ENCODE peak calls at places on chromosomes 5 and 9, in five cellular contexts. One of them, this sample, is unnamed.

GRCh38 chr9:93642961-93643360 is 66.6 kb downstream of the PHF2 start:
- DNase-seq in GM23338: no peak
- DNase-seq in A549: no peak
- DNase-seq in HCT116: no peak
- DNase-seq in Panc1: no peak
- DNase-seq in this sample: no peak

GRCh38 chr5:111865356-111865755 is 108.4 kb upstream of the NREP start:
- DNase-seq in GM23338: no peak
- DNase-seq in A549: no peak
- DNase-seq in HCT116: no peak
- DNase-seq in Panc1: no peak
- DNase-seq in this sample: no peak

GRCh38 chr5:118791986-118792734 is 196.2 kb downstream of the DTWD2 start:
- DNase-seq in GM23338: peak
- DNase-seq in A549: peak
- DNase-seq in HCT116: peak
- DNase-seq in Panc1: peak
- DNase-seq in this sample: peak

GRCh38 chr5:164562271-164562856 is 1056.9 kb downstream of the MAT2B start:
- DNase-seq in GM23338: no peak
- DNase-seq in A549: no peak
- DNase-seq in HCT116: no peak
- DNase-seq in Panc1: no peak
- DNase-seq in this sample: no peak

GRCh38 chr5:54171645-54172384 is 138.6 kb downstream of the ARL15 start:
- DNase-seq in GM23338: no peak
- DNase-seq in A549: no peak
- DNase-seq in HCT116: no peak
- DNase-seq in Panc1: no peak
- DNase-seq in this sample: no peak

GRCh38 chr5:14202462-14202861 is 59.3 kb downstream of the TRIO start:
- DNase-seq in GM23338: no peak
- DNase-seq in A549: no peak
- DNase-seq in HCT116: no peak
- DNase-seq in Panc1: no peak
- DNase-seq in this sample: peak

GRCh38 chr9:17783227-17783626 is 204.4 kb downstream of the SH3GL2 start:
- DNase-seq in GM23338: no peak
- DNase-seq in A549: no peak
- DNase-seq in HCT116: no peak
- DNase-seq in Panc1: no peak
- DNase-seq in this sample: no peak

GRCh38 chr9:80932181-80932580 is 757.2 kb downstream of the TLE1 start:
- DNase-seq in GM23338: no peak
- DNase-seq in A549: no peak
- DNase-seq in HCT116: no peak
- DNase-seq in Panc1: no peak
- DNase-seq in this sample: no peak

GRCh38 chr5:35242695-35243258 is 12.5 kb upstream of the PRLR start:
- DNase-seq in GM23338: no peak
- DNase-seq in A549: no peak
- DNase-seq in HCT116: no peak
- DNase-seq in Panc1: no peak
- DNase-seq in this sample: no peak

GRCh38 chr5:139696894-139697658 is 48.9 kb downstream of the CXXC5 start:
- DNase-seq in GM23338: peak
- DNase-seq in A549: no peak
- DNase-seq in HCT116: no peak
- DNase-seq in Panc1: no peak
- DNase-seq in this sample: no peak

GRCh38 chr9:77170991-77171699 is 6.2 kb upstream of the VPS13A start:
- DNase-seq in GM23338: no peak
- DNase-seq in A549: no peak
- DNase-seq in HCT116: no peak
- DNase-seq in Panc1: no peak
- DNase-seq in this sample: no peak

GRCh38 chr5:41925555-41925946 is 470 bp downstream of the FBXO4 start:
- DNase-seq in GM23338: no peak
- DNase-seq in A549: peak
- DNase-seq in HCT116: no peak
- DNase-seq in Panc1: no peak
- DNase-seq in this sample: peak
- H3K27ac ChIP-seq in GM23338: no peak
- H3K27ac ChIP-seq in A549: peak
- H3K27ac ChIP-seq in HCT116: peak
- H3K27ac ChIP-seq in Panc1: peak
- H3K27ac ChIP-seq in this sample: peak

GRCh38 chr5:10736808-10737207 is 24.2 kb downstream of the DAP start:
- DNase-seq in GM23338: no peak
- DNase-seq in A549: no peak
- DNase-seq in HCT116: no peak
- DNase-seq in Panc1: no peak
- DNase-seq in this sample: no peak

GRCh38 chr5:10736354-10736753 is 24.7 kb downstream of the DAP start:
- DNase-seq in GM23338: no peak
- DNase-seq in A549: no peak
- DNase-seq in HCT116: no peak
- DNase-seq in Panc1: no peak
- DNase-seq in this sample: no peak

GRCh38 chr5:10734832-10735231 is 26.2 kb downstream of the DAP start:
- DNase-seq in GM23338: no peak
- DNase-seq in A549: no peak
- DNase-seq in HCT116: no peak
- DNase-seq in Panc1: no peak
- DNase-seq in this sample: no peak

GRCh38 chr5:10734050-10734709 is 26.9 kb downstream of the DAP start:
- DNase-seq in GM23338: no peak
- DNase-seq in A549: no peak
- DNase-seq in HCT116: no peak
- DNase-seq in Panc1: no peak
- DNase-seq in this sample: no peak

DNA sequence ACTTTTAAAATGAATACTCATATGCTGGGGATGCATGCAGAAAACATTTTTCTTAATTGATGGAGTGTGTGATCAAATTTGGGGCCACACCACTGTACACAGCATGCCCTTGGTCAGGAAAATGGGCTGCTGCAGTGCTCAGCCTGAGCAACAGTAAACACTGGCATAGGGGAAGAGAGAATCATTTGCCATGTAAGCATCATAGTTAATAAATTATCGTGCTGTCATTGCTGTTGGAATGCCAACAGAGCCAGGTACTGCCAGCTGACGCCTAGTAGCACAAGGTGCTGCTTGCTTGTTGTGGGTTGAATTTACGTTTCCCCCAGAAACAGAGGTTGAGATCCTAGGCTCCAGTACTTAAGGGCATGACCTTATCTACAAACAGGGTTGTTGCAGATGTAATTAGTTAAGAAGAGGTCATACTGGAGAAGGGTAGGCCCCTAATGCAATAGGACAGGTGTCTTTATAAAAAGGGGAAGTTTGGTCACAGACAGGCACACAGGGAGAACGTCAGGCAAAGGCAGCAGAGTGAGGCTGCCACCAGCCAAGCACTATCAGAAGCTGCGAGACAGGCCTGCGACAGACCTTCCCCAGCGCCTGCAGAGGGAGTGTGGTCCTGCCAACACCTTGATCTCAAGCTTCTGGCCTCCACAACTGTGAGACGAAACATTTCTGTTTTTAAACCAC is 25.3 kb downstream of the DAP start:
- DNase-seq in GM23338: no peak
- DNase-seq in A549: no peak
- DNase-seq in HCT116: no peak
- DNase-seq in Panc1: no peak
- DNase-seq in this sample: peak
- TF ChIP-seq REST in GM23338: no peak
- TF ChIP-seq REST in A549: no peak
- TF ChIP-seq REST in HCT116: no peak
- TF ChIP-seq REST in Panc1: no peak
- TF ChIP-seq REST in this sample: no peak

GRCh38 chr9:99006979-99007378 is 63.3 kb downstream of the COL15A1 start:
- DNase-seq in GM23338: no peak
- DNase-seq in A549: no peak
- DNase-seq in HCT116: no peak
- DNase-seq in Panc1: no peak
- DNase-seq in this sample: no peak
- H3K27ac ChIP-seq in GM23338: no peak
- H3K27ac ChIP-seq in A549: no peak
- H3K27ac ChIP-seq in HCT116: no peak
- H3K27ac ChIP-seq in Panc1: no peak
- H3K27ac ChIP-seq in this sample: no peak

GRCh38 chr5:156929366-156929948 is 33.6 kb downstream of the TIMD4 start:
- DNase-seq in GM23338: no peak
- DNase-seq in A549: no peak
- DNase-seq in HCT116: no peak
- DNase-seq in Panc1: no peak
- DNase-seq in this sample: no peak

GRCh38 chr5:156936972-156937371 is 26.1 kb downstream of the TIMD4 start:
- DNase-seq in GM23338: no peak
- DNase-seq in A549: no peak
- DNase-seq in HCT116: no peak
- DNase-seq in Panc1: no peak
- DNase-seq in this sample: no peak

DNA sequence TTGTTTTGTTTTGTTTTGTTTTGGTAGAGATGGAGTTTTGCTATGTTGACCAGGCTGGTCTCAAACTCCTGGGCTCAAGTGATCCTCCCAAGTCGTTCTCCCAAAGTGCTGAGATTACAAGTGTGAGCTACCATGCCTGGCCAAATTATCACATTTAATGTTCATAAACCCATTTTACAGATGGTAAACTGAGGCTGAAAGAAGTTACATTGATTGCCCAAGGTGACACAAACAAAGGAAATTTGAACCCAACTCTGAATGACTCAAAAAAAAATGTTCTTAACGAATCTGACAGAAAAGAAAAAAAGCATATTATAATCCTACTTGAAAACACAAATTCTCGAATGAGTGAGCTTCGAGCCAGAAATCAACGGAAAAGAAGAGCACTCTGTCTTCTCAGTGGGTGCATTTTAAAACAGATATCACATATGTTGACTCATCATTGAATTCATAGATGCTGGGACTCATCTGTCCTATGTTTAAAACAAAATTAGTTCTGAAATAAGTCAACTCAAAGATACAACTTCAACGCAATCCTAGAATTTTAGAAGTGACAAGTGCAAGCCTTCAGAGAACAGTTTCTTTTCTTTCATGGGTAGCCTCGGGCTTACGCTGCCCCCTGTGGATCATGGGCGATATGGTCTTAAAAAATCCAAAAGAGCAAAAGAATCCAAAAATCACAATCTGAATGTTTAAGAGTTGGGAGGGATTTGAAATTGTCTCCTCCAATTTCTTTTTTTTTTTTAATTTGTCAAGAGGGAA is 28.4 kb downstream of the TIMD4 start:
- DNase-seq in GM23338: peak
- DNase-seq in A549: peak
- DNase-seq in HCT116: peak
- DNase-seq in Panc1: peak
- DNase-seq in this sample: no peak
- TF ChIP-seq REST in GM23338: no peak
- TF ChIP-seq REST in A549: no peak
- TF ChIP-seq REST in HCT116: no peak
- TF ChIP-seq REST in Panc1: no peak
- TF ChIP-seq REST in this sample: no peak

GRCh38 chr5:83562817-83563557 is 91.4 kb downstream of the VCAN start:
- DNase-seq in GM23338: no peak
- DNase-seq in A549: no peak
- DNase-seq in HCT116: no peak
- DNase-seq in Panc1: no peak
- DNase-seq in this sample: no peak
- H3K27ac ChIP-seq in GM23338: peak
- H3K27ac ChIP-seq in A549: peak
- H3K27ac ChIP-seq in HCT116: no peak
- H3K27ac ChIP-seq in Panc1: no peak
- H3K27ac ChIP-seq in this sample: no peak

DNA sequence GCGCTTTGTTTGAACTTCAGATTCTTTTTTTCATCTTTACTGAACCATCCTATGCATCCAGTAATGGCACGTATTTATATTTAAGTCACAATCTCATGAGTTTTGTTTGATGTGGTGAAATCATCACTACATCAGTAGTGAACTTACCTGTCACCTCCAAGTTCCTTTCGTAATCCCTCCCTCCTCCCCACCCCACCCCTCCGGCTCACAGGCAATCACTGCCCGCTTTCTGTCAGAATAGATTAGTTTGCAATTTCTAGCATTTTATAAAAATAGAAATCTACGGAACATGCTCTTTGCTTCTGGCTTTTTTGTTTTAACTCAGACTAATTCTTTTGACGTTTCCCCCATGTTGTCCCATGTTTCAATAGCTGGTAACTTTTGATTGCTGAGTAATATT is 305.4 kb upstream of the IRX4 start:
- DNase-seq in GM23338: no peak
- DNase-seq in A549: no peak
- DNase-seq in HCT116: no peak
- DNase-seq in Panc1: no peak
- DNase-seq in this sample: no peak
- TF ChIP-seq REST in GM23338: no peak
- TF ChIP-seq REST in A549: no peak
- TF ChIP-seq REST in HCT116: no peak
- TF ChIP-seq REST in Panc1: no peak
- TF ChIP-seq REST in this sample: no peak